ENCODE peak calls at places on chromosomes 3 and 15, in five cellular contexts. Z is IMR-90, B is H1, R is neuronal stem cell, Q is mesenchymal stem cell. S is an unnamed sample. For H3K9me3, the result is how much of the 10 kb centered on the place peaks cover.

GRCh38 chr15:45307230-45307924 is 55.3 kb downstream of the SLC28A2 start:
- DNase-seq in Z (peak), B (no peak), R (no peak), Q (peak), S (peak)

GRCh38 chr3:65907232-65908130 is 131.2 kb downstream of the MAGI1 start:
- DNase-seq in Z (no peak), B (no peak), R (no peak), Q (no peak), S (no peak)

GRCh38 chr3:127166501-127167065 is 26.3 kb upstream of the PRR23E start:
- DNase-seq in Z (no peak), B (no peak), R (no peak), Q (no peak), S (no peak)

GRCh38 chr15:72319360-72319984 is 485 bp downstream of the CELF6 start:
- DNase-seq in Z (peak), B (peak), R (peak), Q (peak), S (peak)

GRCh38 chr3:127049390-127049789 is 66.5 kb downstream of the PLXNA1 start:
- DNase-seq in Z (no peak), B (no peak), R (no peak), Q (no peak), S (no peak)

GRCh38 chr15:57720861-57721260 is 14.3 kb downstream of the POLR2M start:
- DNase-seq in Z (peak), B (no peak), R (no peak), Q (no peak), S (no peak)

GRCh38 chr3:123339302-123339701 is 109.6 kb downstream of the ADCY5 start:
- DNase-seq in Z (no peak), B (no peak), R (no peak), Q (no peak), S (no peak)

GRCh38 chr3:97863775-97864174 is 42.0 kb downstream of the CRYBG3 start:
- DNase-seq in Z (no peak), B (no peak), R (no peak), Q (no peak), S (no peak)

GRCh38 chr3:171427771-171428320 is 32.4 kb downstream of the TNIK start:
- DNase-seq in Z (no peak), B (no peak), R (no peak), Q (no peak), S (no peak)

GRCh38 chr3:194031349-194031748 is 104.6 kb upstream of the HES1 start:
- DNase-seq in Z (no peak), B (no peak), R (no peak), Q (no peak), S (no peak)

DNA sequence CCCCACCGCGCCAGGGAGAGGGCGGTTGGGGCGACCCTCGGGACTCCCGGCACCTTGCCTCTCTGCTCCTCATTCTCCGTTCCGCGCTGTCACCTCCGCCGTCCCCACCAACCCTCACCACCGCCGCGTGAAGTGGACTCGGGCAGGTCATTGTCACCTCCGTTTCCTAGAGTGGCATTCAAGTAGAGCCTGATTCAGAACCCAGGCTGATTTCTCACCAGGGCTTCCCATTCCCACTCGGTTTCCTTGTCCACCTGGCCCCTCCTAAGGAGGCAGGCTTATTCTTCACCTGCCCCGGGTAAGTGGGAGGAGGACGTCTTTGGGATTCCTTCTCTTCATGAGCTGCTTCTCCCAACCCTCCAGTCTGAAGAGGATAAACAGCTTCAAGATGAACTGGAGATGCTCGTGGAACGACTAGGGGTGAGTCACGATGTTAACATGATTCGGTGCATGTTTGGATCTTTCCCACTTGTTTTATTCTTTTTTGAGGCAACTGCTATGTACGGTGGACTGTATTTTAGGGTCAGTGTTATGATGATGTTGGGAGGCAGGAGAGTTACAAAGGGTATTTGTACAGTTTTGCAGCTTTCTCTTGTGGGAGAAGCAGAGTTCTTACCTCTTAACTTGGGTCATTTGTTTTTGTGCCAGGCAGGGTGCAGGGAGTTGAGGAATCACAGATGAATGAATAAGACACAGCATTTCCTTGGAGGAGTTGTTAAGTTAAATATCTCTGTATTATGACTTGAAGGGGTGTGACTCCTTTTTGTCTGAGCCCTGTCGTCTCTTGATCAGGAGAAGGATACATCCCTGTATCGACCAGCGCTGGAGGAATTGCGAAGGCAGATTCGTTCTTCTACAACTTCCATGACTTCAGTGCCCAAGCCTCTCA is 691 bp downstream of the PSMD2 start:
- DNase-seq in Z (peak), B (no peak), R (no peak), Q (peak), S (no peak)
- H3K14ac ChIP-seq in Z (peak), B (no peak), R (peak), Q (no peak), S (peak)

GRCh38 chr3:128432898-128433629 is 33.6 kb downstream of the DNAJB8 start:
- DNase-seq in Z (no peak), B (peak), R (peak), Q (no peak), S (peak)
- H4K91ac ChIP-seq in Z (no peak), B (peak), R (peak), Q (no peak), S (peak)

DNA sequence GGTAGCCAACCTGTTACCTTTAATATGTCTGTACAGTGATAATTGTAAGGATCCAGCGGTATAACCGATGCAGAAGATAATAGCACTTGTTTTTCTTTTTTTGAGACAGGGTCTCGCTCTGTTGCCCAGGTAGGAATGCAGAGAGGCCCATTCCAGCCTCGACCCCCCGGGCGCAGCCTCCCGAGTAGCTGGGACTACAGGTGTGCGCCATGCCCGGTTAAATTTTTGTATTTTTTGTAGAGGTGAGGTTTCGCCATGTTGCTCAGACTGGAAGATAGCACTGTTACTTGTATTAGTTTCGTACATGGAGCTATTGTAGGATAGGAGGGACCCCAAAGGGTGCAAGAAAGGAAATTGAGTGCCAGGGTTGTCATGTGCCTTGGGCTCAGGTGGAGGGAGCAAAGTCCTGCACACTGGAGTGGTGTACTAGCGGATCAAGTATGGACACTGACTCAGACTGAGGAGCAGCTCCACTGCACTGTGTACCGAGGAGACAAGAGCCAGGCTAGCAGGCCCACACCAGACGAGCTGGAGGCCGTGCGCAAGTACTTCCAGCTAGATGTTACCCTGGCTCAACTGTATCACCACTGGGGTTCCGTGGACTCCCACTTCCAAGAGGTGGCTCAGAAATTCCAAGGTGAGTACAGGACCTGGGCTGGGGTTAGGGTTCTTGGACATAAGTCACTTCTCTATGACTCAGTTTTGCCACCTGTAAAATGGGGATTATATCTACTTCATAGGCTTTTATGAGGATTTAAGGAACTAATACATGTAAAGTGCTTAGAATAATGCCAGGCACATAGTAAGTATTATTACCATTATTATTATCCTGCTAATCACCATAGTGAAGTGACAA is 1.0 kb downstream of the OGG1 start:
- DNase-seq in Z (peak), B (no peak), R (no peak), Q (peak), S (no peak)
- H3K9me3 ChIP-seq in Z (under half), B (under half), R (under half), Q (under half), S (under half)

DNA sequence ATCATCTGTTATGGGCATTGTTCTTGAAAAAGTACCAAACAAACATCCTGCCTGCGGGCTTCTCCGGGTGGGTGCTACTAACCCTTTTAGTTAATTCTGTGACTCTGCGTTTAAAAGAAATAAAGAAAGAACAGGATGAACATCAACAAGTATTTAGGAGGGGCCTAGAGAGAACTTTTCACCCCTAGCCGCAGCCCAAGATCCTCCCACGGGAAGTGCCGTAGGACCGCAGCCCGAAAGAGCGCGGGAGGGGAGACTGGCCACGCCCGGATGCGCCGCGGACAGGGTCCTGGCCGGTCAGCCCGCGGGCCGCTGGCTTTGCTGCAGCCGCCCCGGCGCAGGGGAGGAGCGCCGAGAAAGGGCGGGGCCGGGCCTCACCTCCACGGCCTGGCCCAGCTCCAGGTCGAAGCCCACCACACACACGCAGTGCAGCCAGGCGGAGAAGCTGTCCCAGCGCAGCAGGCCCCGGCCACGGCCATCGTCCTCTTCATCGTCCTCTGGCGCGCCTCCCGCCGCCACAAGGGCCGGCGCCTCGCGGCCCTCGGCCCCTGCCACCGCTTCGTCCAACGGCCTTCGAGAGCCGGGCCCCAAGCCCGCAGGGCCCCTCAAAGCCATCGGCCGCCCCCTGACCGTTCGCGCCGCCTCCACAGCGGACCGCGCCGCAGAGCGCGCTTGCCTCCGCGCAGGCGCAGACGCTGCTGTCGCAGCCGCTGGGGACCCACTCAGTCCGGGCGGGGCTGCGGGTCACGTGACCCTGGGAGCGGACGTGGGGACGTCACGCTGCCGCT is at the start of gene DENND6A:
- DNase-seq in Z (peak), B (peak), R (peak), Q (peak), S (peak)
- H3K14ac ChIP-seq in Z (peak), B (no peak), R (no peak), Q (no peak), S (peak)

DNA sequence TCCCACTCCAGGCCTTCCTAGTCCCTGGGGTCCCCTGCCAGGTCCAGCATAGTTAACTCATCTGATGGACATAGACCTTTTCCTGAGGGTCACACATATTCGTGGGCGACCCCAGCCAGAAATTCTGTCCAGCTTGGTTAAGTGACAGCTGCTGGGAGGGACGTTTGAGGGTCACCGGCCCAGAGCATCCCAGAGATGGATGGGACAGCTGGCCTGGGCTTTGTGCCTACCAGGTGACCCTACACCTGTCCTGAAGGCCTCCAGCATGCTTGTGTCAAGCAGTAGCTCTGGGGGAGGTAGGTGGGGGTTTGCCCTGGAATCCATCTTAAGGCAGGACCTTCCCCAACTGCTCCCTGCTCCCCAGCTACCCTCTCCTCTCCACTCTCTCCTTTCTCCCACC is 9.1 kb upstream of the DAG1 start:
- DNase-seq in Z (no peak), B (no peak), R (no peak), Q (no peak), S (no peak)
- H4K91ac ChIP-seq in Z (peak), B (peak), R (peak), Q (peak), S (peak)

GRCh38 chr15:23503546-23503945 is 56.5 kb upstream of the GOLGA6L2 start:
- DNase-seq in Z (no peak), B (no peak), R (no peak), Q (no peak), S (no peak)
- H3K9me3 ChIP-seq in Z (under half), B (under half), R (under half), Q (under half), S (under half)

S was measured in trophoblast cell.